ENCODE peak calls at places on chromosome 16, in four cellular contexts. D is foreskin fibroblast, G is PC-9, Y is neural crest cell. P is an unnamed sample.

GRCh38 chr16:88651276-88651988 is 579 bp upstream of the CYBA start:
- DNase-seq in G (peak), Y (no peak), D (peak), P (peak)

GRCh38 chr16:28986492-28986891 is 1.6 kb downstream of the LAT start:
- DNase-seq in G (no peak), D (no peak), Y (no peak), P (no peak)

GRCh38 chr16:89268987-89269735 is 51.7 kb downstream of the ZNF778 start:
- DNase-seq in D (peak), Y (no peak), G (no peak), P (no peak)

GRCh38 chr16:19835989-19836421 is 48.6 kb downstream of the GPRC5B start:
- DNase-seq in D (peak), G (no peak), Y (no peak), P (no peak)

GRCh38 chr16:49664221-49665215 is 191.4 kb downstream of the ZNF423 start:
- DNase-seq in G (no peak), D (peak), Y (no peak), P (no peak)

GRCh38 chr16:50025544-50025931 is 513 bp downstream of the CNEP1R1 start:
- DNase-seq in Y (no peak), G (no peak), D (peak), P (no peak)

GRCh38 chr16:24988593-24989338 is 26.4 kb downstream of the ARHGAP17 start:
- DNase-seq in D (peak), Y (no peak), G (peak), P (peak)

GRCh38 chr16:57025941-57026777 is 36.8 kb downstream of the NLRC5 start:
- DNase-seq in D (no peak), G (no peak), Y (no peak), P (no peak)

GRCh38 chr16:6335072-6335471 is 997.6 kb upstream of the RBFOX1 start:
- DNase-seq in D (no peak), Y (peak), G (no peak), P (peak)

GRCh38 chr16:58440094-58440493 is 47.8 kb downstream of the GINS3 start:
- DNase-seq in Y (no peak), G (no peak), D (no peak), P (no peak)

GRCh38 chr16:58433569-58433951 is 41.3 kb downstream of the GINS3 start:
- DNase-seq in G (no peak), D (no peak), Y (no peak), P (no peak)

GRCh38 chr16:58430718-58431117 is 38.4 kb downstream of the GINS3 start:
- DNase-seq in Y (no peak), D (no peak), G (no peak), P (no peak)

GRCh38 chr16:58435779-58436178 is 43.5 kb downstream of the GINS3 start:
- DNase-seq in Y (no peak), G (no peak), D (no peak), P (no peak)
- TF ChIP-seq CTCF in Y (no peak), G (no peak), D (peak), P (no peak)

GRCh38 chr16:1929105-1929504 is 10.9 kb upstream of the HS3ST6 start:
- DNase-seq in D (peak), Y (no peak), G (no peak), P (no peak)

GRCh38 chr16:1933097-1933661 is 9.8 kb downstream of the MSRB1 start:
- DNase-seq in D (no peak), G (no peak), Y (no peak), P (no peak)

GRCh38 chr16:1930338-1930720 is 12.1 kb upstream of the HS3ST6 start:
- DNase-seq in D (no peak), Y (no peak), G (no peak), P (no peak)

GRCh38 chr16:1929578-1930337 is 11.5 kb upstream of the HS3ST6 start:
- DNase-seq in G (peak), D (peak), Y (peak), P (peak)

GRCh38 chr16:1932050-1933028 is 10.7 kb downstream of the MSRB1 start:
- DNase-seq in Y (no peak), G (no peak), D (peak), P (peak)
- TF ChIP-seq CTCF in Y (no peak), G (no peak), D (no peak), P (no peak)

DNA sequence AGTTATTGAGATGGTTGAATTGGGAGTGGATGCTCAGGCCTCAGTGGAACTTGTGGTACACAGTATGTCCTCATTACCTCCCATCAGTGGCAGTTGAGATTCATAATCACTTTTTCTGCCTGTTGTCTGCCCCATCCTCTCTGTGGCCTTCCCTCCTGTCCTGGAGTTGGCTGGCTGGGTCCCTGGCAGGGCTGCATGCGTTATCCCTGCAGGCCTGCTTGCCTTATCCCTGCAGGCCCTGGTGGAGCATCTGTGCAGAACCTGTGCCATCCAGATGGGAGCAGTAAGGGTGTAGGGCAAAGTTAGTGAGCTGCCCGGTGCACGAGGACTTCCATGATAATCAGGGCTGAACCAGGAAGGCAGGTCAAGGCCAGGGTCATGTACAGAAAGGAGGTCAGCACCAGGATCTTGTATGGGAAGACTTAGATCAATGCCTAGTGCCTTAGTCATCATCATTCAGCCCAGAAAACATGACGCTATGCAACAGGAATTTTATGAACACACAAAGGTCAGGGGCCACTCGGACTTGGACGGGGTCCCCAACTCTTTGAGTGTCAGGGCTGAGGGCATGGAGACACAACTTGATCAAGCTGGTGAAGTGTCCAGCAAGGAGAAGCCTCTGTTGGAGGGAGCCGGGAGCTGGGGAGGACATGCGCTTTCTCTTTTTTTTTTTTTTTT is 47.2 kb downstream of the ABCC1 start:
- DNase-seq in G (peak), Y (peak), D (peak), P (peak)
- TF ChIP-seq CTCF in G (no peak), Y (no peak), D (no peak), P (no peak)

DNA sequence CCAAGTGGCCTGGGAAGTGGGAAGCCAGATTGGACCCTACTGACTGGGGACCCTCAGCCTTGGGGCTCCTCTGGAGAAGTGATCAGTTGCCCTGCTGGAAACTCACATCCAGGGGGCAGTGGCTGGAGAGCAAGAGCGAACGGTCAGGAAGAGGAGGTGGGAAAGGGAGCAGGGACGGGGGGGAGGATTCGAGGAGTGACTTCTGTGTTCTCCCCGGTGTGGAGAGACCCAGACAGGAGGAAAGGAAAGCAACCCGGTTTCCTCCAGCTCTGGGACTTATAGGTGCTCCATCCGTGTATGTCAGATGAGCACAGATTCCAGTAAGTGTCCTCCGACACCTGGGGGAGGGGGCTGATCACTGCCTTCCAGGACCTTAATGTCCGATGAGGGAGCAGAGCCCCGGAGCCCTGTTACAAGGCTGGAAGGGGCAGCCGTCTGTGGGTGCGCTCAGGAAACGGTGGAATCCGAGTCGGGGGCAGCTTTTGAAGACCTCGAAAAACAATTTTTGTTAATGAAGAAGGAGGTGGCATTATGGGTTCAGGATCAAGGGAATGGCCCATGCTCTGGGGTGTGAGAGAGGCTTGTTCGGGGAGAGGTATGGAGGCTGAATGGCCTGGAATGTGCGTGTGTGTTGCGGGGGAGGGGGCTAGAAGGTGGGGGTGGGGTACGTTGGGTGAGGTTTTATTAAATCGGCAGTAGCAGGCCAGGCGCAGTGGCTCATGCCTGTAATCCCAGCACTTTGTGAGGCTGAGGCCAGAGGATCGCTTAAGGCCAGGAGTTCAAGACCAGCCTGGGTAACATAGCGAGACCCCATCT is 34.8 kb upstream of the NDRG4 start:
- DNase-seq in Y (peak), G (no peak), D (no peak), P (peak)
- TF ChIP-seq CTCF in Y (peak), G (no peak), D (no peak), P (no peak)

GRCh38 chr16:22970191-22970845 is 156.4 kb downstream of the HS3ST2 start:
- DNase-seq in D (no peak), Y (no peak), G (no peak), P (no peak)

GRCh38 chr16:22969567-22969966 is 155.6 kb downstream of the HS3ST2 start:
- DNase-seq in G (peak), D (no peak), Y (no peak), P (peak)

GRCh38 chr16:22971346-22971924 is 157.5 kb downstream of the HS3ST2 start:
- DNase-seq in Y (no peak), G (no peak), D (no peak), P (no peak)

GRCh38 chr16:22977294-22977697 is 163.3 kb downstream of the HS3ST2 start:
- DNase-seq in D (peak), G (no peak), Y (no peak), P (peak)

DNA sequence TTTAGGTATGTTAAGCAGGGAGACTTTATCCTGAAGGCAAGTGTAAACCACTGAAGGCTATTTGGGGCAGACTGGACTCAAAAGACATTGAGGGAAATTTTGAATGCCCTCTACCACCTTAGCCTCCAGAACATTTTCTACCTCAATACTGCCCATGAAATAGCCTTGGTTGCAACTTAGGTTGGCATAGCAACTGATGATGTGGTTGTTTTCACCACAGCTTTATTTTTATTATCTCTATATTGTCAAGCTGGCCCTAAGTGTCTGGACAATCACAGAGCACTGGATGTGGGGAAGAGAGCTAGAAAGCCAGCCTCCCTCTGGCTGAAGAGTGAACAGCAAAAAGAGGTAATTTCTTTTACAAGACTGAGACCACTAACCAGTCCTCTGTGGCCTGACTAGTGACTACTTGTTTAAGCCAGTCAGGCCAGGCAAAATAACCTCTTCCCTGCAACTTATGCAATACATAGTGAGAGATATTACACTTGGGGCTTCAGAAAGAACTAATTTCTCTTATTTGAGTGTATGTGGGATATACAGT is 159.6 kb downstream of the HS3ST2 start:
- DNase-seq in G (no peak), Y (no peak), D (no peak), P (no peak)
- TF ChIP-seq CTCF in G (no peak), Y (no peak), D (no peak), P (no peak)

DNA sequence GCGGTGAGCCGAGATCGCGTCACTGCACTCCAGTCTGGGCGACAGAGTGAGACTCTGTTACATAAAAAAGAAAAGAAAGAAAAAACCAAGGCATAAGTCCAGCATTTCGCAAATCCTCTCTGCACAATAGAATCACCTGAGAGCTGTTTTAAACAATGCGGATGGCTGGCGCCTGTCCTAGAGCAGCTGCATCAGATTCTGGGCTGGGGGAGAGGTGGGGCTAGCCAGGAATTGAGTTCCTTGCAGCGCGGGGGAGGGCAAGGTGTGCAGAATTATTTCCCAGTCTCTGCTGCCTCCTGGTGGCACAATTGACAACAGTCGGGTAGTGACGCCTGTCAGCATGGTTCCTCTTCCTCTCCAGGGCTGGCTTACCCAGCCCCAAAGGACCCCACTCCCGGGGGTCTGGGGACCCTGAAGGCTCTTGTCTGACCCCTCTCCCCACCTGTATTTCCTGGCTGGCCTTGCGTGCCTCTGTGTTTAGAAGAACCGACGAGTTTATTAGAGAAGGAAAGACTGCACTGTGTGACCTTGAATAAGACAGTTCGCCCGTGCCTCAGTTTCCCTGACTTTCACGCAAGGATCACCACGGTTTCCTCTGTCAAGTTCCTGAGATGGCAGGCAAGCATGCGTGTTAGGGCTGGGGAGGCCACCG is 41.1 kb upstream of the PLCG2 start:
- DNase-seq in G (peak), D (peak), Y (peak), P (peak)
- TF ChIP-seq CTCF in G (peak), D (peak), Y (peak), P (peak)

GRCh38 chr16:4802659-4803287 is 340 bp upstream of the ROGDI start:
- DNase-seq in D (peak), Y (peak), G (peak), P (peak)
- TF ChIP-seq CTCF in D (no peak), Y (no peak), G (peak), P (no peak)

GRCh38 chr16:72664480-72665408 is 383.2 kb downstream of the ZFHX3 start:
- DNase-seq in D (peak), Y (peak), G (peak), P (peak)

GRCh38 chr16:72664122-72664479 is 383.8 kb downstream of the ZFHX3 start:
- DNase-seq in D (peak), G (no peak), Y (no peak), P (no peak)

GRCh38 chr16:72666267-72666666 is 381.7 kb downstream of the ZFHX3 start:
- DNase-seq in D (peak), Y (no peak), G (no peak), P (no peak)
- TF ChIP-seq CTCF in D (no peak), Y (no peak), G (no peak), P (no peak)

DNA sequence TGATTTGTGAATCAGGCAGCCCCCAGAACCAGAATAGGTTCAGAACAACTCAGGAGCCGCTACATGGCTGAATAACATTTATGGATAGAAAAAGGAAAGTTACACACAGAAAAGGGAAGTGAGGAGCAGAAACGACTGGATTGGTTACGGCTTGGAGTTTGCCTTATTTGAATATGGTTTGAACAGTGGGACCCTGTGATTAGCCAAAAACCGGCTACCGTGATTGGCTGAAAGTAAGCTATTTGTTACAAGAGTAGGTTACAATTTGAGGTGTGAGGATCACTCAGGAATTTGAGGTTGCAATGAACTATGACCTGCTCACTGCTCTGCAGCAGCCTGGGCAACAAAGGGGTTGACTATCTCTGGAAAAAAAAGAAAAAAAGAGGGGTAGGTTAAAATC is 1139.7 kb downstream of the CDH11 start:
- DNase-seq in G (no peak), D (no peak), Y (peak), P (no peak)
- TF ChIP-seq CTCF in G (no peak), D (no peak), Y (no peak), P (no peak)

DNA sequence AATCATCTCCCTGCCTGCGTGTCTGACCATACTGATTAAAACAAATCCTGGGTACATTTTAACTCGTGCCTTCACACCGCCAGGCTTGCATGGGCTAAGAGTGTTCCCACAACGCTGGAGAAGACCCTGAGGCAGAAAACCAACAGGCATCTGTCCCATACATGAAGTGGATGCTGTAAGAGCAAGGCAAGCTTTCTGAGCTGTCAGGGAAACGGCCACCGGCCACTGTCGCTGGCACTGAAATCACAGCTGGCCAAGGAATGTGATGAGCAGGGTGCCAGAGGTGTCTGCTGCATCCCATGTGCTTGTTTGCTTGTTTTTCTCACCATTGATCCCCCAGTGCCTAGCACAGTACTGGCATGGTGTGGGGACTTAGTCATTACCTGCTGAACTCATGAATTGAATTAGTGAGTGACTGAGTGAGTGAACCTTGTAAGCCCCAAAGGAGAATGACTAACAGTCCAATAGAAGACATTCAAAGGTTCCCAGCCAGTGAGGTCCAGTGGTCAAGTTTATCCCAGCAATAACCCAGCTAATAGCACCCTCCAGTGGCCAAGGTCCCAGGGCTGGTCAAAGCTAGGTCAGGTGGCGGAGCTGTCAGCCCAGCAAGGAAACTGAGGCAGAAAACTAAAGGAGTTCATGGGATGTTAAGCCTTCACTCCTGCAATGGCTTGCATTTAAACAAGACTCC is 92.7 kb upstream of the CDH5 start:
- DNase-seq in G (no peak), Y (no peak), D (peak), P (peak)
- TF ChIP-seq CTCF in G (no peak), Y (peak), D (peak), P (peak)

P was measured in Calu3.